ENCODE peak calls at places on chromosomes 5 and 9, in six cellular contexts. A, G, J, X, H and O are unnamed samples.
A peak's percentile ranks its signal among the peaks of the same experiment; 100 is the strongest.

GRCh38 chr9:75935606-75936005 is 45.1 kb downstream of the PCSK5 start:
- DNase-seq in G (no peak), A (no peak), X (no peak), J (no peak), H (no peak), O (no peak)

GRCh38 chr9:109329274-109330258 is 8.7 kb upstream of the EPB41L4B start:
- DNase-seq in H (no peak), X (peak; percentile 39), A (peak; percentile 28), J (no peak), G (peak; percentile 27), O (peak; percentile 58)

GRCh38 chr9:20319641-20320337 is 302.5 kb downstream of the MLLT3 start:
- DNase-seq in J (no peak), A (peak; percentile 31), H (no peak), G (no peak), X (no peak), O (peak; percentile 88)

GRCh38 chr5:74556631-74557595 is 83.6 kb downstream of the ENC1 start:
- DNase-seq in H (no peak), G (no peak), J (no peak), A (no peak), X (peak; percentile 37), O (peak; percentile 48)

GRCh38 chr5:93601433-93602175 is 18.6 kb downstream of the NR2F1 start:
- DNase-seq in H (no peak), X (peak; percentile 78), J (no peak), A (no peak), G (no peak), O (peak; percentile 91)

GRCh38 chr5:60679816-60680215 is 20.1 kb downstream of the DEPDC1B start:
- DNase-seq in H (no peak), X (no peak), A (no peak), G (no peak), J (no peak), O (no peak)

GRCh38 chr9:137138058-137138697 is 776 bp upstream of the GRIN1 start:
- DNase-seq in X (peak; percentile 96), H (no peak), G (no peak), A (peak; percentile 39), J (peak; percentile 51), O (no peak)

GRCh38 chr5:104179057-104179456 is 616.5 kb upstream of the NUDT12 start:
- DNase-seq in A (peak; percentile 72), H (peak; percentile 19), G (peak; percentile 74), J (peak; percentile 74), X (peak; percentile 3), O (peak; percentile 63)

GRCh38 chr5:91848453-91848852 is 465.3 kb upstream of the ARRDC3 start:
- DNase-seq in X (no peak), J (no peak), A (peak; percentile 79), H (no peak), G (peak; percentile 2), O (peak; percentile 81)

GRCh38 chr9:130128782-130129424 is 43.3 kb upstream of the NCS1 start:
- DNase-seq in J (no peak), X (no peak), H (peak; percentile 79), G (no peak), A (no peak), O (peak; percentile 99)

GRCh38 chr9:101419863-101420262 is 15.7 kb downstream of the ALDOB start:
- DNase-seq in G (no peak), A (no peak), H (no peak), J (no peak), X (no peak), O (no peak)

GRCh38 chr5:157233515-157233914 is 32.4 kb upstream of the CYFIP2 start:
- DNase-seq in J (no peak), H (no peak), G (no peak), A (no peak), X (no peak), O (no peak)

GRCh38 chr9:136865768-136866103 is 372 bp downstream of the EDF1 start:
- DNase-seq in J (peak; percentile 87), X (peak; percentile 78), G (no peak), H (no peak), A (no peak), O (no peak)

GRCh38 chr9:24051587-24051986 is 225.5 kb upstream of the ELAVL2 start:
- DNase-seq in J (no peak), X (no peak), G (no peak), H (no peak), A (no peak), O (no peak)

GRCh38 chr9:130820135-130820738 is 14.8 kb upstream of the ABL1 start:
- DNase-seq in H (no peak), J (no peak), X (no peak), G (no peak), A (no peak), O (no peak)

DNA sequence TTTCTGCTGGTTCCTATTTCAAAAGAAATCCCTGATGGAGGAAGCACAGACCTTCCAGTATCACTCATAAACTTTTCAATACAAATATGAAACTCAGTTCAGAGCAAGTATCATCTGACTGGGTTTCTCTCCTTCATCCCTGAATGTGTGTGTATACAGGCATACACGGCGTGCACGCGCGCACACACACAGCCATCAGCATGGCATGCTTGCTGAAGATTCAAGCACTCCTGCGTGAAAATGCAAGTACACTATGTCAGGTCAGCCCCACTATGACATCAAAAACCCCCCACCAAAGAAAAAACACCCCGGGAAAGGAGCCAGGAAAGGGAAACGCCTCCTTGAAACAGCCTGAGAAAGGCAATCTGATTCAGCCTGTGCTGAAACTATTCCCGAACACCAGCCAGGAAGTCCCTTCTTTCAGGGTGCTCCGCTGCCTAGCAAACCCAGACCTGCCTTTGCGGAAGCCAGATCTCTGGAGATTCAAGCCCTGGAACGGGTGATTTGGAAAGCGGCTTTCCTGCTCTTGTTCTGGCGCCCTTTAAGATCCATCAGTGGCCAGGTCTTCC is 843 bp downstream of the KLHL3 start:
- DNase-seq in J (no peak), G (no peak), A (no peak), X (peak; percentile 33), H (no peak), O (peak; percentile 52)
- TF ChIP-seq SMC3 in J (no peak), G (no peak), A (no peak), X (no peak), H (no peak), O (no peak)

GRCh38 chr5:131488463-131488862 is 146.6 kb downstream of the RAPGEF6 start:
- DNase-seq in H (peak; percentile 82), J (no peak), G (no peak), A (no peak), X (no peak), O (peak; percentile 7)
- TF ChIP-seq SMC3 in H (no peak), J (no peak), G (no peak), A (no peak), X (no peak), O (no peak)

GRCh38 chr5:9903806-9904205 is 273.7 kb upstream of the TAS2R1 start:
- DNase-seq in H (no peak), J (no peak), A (no peak), G (no peak), X (no peak), O (peak; percentile 62)
- TF ChIP-seq SMC3 in H (no peak), J (no peak), A (no peak), G (no peak), X (no peak), O (no peak)

GRCh38 chr9:97786341-97786740 is 66.7 kb upstream of the FOXE1 start:
- DNase-seq in X (no peak), A (peak; percentile 35), H (no peak), G (no peak), J (no peak), O (peak; percentile 55)

GRCh38 chr9:97793067-97793466 is 60.0 kb upstream of the FOXE1 start:
- DNase-seq in H (no peak), X (no peak), J (peak; percentile 17), G (peak; percentile 27), A (no peak), O (no peak)

GRCh38 chr9:97787551-97787950 is 65.5 kb upstream of the FOXE1 start:
- DNase-seq in J (no peak), A (no peak), H (no peak), X (no peak), G (no peak), O (no peak)

GRCh38 chr9:97790542-97790941 is 62.5 kb upstream of the FOXE1 start:
- DNase-seq in J (no peak), H (no peak), G (no peak), A (no peak), X (no peak), O (no peak)

DNA sequence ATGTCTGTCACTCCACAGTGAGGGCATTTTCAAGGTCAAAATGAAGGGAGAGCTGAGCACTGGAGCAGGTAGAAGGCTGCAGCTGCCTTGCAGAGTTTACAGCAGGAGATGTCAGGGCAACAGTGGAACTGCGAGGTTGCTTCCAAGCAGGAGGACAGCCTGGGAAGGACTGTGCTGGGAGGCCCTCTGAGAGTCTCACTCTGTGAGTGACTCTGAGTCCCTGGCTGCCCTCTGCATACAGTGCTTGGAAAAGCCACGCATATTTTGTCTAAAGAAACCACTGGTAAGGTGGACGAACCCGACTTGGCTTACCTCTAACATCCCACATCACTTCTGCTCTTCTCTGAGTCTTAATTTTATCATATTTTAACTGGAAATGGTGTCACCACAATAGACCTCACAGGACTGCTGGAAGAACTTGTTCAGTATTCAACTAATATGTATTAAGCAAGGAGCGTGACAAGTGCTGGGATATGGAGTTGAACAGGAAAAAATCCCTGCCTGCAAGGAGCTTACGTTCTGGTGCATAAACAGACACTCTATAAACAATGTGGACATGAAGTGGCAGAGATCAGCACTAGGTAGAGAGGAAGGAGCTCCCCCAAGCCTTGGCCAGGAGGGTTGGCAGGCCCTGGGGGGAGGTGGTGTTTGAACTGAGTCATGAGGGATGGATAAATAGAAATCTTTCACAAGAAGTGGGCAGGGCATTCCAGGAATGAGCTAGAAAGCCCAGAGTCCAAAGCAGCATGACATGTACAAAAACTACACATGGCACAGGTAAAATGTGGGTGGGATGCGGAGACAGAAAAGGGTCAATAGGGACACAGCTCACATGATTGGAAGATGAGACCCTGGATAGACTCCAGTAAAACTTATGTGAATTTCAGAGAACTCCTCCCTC is 64.0 kb upstream of the FOXE1 start:
- DNase-seq in H (no peak), G (peak; percentile 84), X (no peak), J (no peak), A (peak; percentile 65), O (no peak)
- TF ChIP-seq SMC3 in H (no peak), G (peak; percentile 11), X (no peak), J (no peak), A (no peak), O (no peak)

GRCh38 chr5:14900661-14901461 is 29.3 kb upstream of the ANKH start:
- DNase-seq in J (no peak), A (no peak), H (no peak), X (peak; percentile 32), G (peak; percentile 63), O (peak; percentile 86)
- TF ChIP-seq SMC3 in J (no peak), A (no peak), H (no peak), X (no peak), G (no peak), O (no peak)

GRCh38 chr9:35771079-35771441 is 17.0 kb upstream of the MSMP start:
- DNase-seq in X (no peak), H (no peak), J (no peak), G (no peak), A (no peak), O (no peak)
- TF ChIP-seq SMC3 in X (no peak), H (no peak), J (no peak), G (no peak), A (no peak), O (no peak)

DNA sequence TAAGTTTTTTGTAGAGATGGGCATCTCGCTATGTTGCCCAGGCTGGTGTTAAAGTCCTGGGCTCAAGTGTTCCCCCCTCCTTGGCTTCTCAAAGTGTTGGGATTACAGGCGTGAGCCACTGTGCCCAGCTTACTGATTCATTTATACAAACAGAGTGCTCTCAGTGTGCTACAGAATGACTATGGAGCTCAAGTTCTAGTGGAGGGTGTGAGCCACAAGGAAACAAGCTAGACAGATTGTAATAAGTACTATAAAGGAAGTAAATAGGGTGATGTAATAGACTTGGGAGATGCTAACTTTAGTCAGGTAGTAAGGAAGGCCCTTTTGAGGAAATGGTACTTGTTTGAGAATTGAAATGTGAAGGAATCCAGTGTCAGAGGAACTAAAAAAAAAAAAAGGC is 1.7 kb upstream of the TMEM267 start:
- DNase-seq in J (no peak), X (no peak), A (peak; percentile 18), H (no peak), G (peak; percentile 2), O (peak; percentile 1)
- TF ChIP-seq SMC3 in J (no peak), X (no peak), A (no peak), H (no peak), G (no peak), O (no peak)